ENCODE peak calls at places on chromosomes 1 and 21, in seven cellular contexts. M is left ventricle myocardium inferior; I is spleen; F is CD8-positive, alpha-beta T cell; R is mammary epithelial cell; T is lower lobe of right lung; S is SK-N-SH. C is an unnamed sample. For H3K27me3, the result is how much of the 10 kb centered on the place peaks cover.

GRCh38 chr21:16437586-16437985 is 707.8 kb downstream of the USP25 start:
- DNase-seq in F (no peak), R (no peak), T (no peak), M (no peak), I (no peak), S (no peak), C (no peak)

GRCh38 chr1:46039571-46040052 is 92.8 kb downstream of the PIK3R3 start:
- DNase-seq in I (no peak), F (no peak), S (no peak), R (peak), M (no peak), T (no peak), C (peak)

GRCh38 chr1:92655197-92655801 is 129.6 kb downstream of the EVI5 start:
- DNase-seq in T (no peak), R (no peak), S (no peak), M (no peak), F (no peak), I (no peak), C (no peak)

GRCh38 chr1:235090406-235091069 is 38.1 kb downstream of the TOMM20 start:
- DNase-seq in I (no peak), M (no peak), R (no peak), F (no peak), S (no peak), T (no peak), C (no peak)

GRCh38 chr1:153922076-153922837 is 515 bp downstream of the GATAD2B start:
- DNase-seq in M (peak), F (no peak), T (peak), R (peak), S (peak), I (no peak), C (no peak)

GRCh38 chr1:150809651-150810050 is 1.6 kb upstream of the CTSK start:
- DNase-seq in T (no peak), R (peak), I (no peak), S (no peak), M (no peak), F (no peak), C (no peak)

GRCh38 chr1:183515002-183515689 is 42.8 kb downstream of the SMG7 start:
- DNase-seq in M (no peak), F (no peak), S (no peak), T (no peak), I (no peak), R (peak), C (no peak)

GRCh38 chr1:28062806-28063205 is 25.6 kb downstream of the EYA3 start:
- DNase-seq in I (no peak), R (no peak), S (no peak), F (no peak), M (no peak), T (no peak), C (no peak)

GRCh38 chr1:28456078-28456477 is 49.8 kb upstream of the RCC1 start:
- DNase-seq in T (no peak), R (peak), S (no peak), I (no peak), M (no peak), F (no peak), C (no peak)

GRCh38 chr21:41381731-41382130 is 19.9 kb downstream of the MX2 start:
- DNase-seq in T (no peak), I (no peak), S (no peak), R (no peak), F (no peak), M (no peak), C (no peak)

GRCh38 chr21:41387824-41388223 is 26.0 kb downstream of the MX2 start:
- DNase-seq in F (no peak), T (no peak), R (no peak), S (no peak), I (no peak), M (no peak), C (no peak)

GRCh38 chr21:41390043-41390639 is 28.3 kb downstream of the MX2 start:
- DNase-seq in R (no peak), S (no peak), I (no peak), M (no peak), T (no peak), F (no peak), C (no peak)

GRCh38 chr21:41388259-41388658 is 26.4 kb downstream of the MX2 start:
- DNase-seq in R (no peak), F (no peak), I (no peak), M (no peak), T (no peak), S (no peak), C (no peak)

DNA sequence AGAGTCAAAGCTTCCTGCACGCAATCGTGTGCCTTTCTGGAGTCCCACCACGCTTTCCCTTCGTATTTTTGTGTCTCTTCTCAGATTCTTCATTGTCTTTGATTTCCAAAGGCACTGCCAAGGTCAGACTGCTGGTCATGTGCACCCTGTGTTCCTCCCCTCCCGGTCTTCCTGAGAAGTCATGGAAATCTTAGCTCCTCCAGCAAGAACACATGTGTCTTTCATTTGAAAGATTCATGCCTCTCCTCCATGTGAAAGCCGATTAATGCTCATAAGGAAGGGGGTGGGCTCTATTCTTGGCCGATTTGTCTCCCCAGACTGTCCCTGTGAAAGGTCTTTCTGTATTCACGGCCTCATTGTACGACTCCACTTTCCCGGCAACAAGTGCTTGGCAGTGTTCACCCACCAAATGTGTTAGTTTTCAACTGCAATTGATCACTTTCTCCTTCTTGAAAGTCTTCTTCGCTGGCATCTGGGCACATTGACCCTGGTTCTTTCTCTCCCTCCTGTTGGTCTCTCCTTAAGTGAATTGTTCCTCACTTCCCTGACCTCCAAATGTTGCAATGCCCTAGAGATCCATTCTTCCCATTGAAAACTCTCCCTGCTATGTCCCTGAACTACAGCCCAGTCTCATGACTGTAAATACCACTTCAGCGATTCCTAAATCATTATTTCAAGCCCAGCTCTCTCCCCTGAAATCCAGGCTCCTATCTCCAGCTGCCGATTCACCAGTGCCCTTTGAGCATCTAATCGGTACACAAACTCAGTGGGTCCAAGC is 25.4 kb downstream of the MX2 start:
- DNase-seq in S (no peak), F (no peak), I (no peak), M (no peak), R (no peak), T (no peak), C (no peak)
- H3K4me3 ChIP-seq in S (no peak), F (no peak), I (no peak), M (no peak), R (no peak), T (no peak), C (no peak)

DNA sequence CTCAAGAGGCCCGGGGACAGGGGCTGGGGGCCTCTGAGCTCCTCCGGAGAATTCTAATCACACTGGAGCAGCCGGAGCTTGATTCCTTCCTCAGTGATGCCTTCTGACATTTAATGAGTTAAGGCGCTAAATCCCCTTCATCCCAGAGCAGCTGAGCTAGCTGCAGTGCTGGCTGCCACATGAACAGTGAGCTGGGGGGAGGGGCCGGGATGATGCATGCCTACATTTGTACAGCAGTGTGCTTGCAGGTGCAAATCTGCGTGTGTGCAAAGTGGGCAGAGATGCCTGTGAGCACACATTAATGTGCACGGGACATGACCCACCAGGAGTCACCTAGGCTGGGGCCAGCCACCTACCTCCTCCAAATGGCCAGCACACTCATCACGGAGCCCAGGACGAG is 34.4 kb downstream of the CDCA8 start:
- DNase-seq in S (no peak), I (no peak), F (no peak), T (no peak), M (no peak), R (no peak), C (no peak)
- H3K27me3 ChIP-seq in S (under half), I (under half), F (under half), T (under half), M (half or more), R (under half), C (under half)

GRCh38 chr1:38476111-38476783 is 383.3 kb downstream of the RRAGC start:
- DNase-seq in R (no peak), S (peak), M (no peak), F (no peak), I (peak), T (peak), C (no peak)
- H3K4me3 ChIP-seq in R (no peak), S (no peak), M (peak), F (no peak), I (peak), T (peak), C (no peak)

GRCh38 chr1:245266105-245266504 is 111.3 kb downstream of the KIF26B start:
- DNase-seq in T (no peak), F (no peak), M (no peak), I (no peak), R (no peak), S (no peak), C (no peak)
- H3K27me3 ChIP-seq in T (under half), F (under half), M (under half), I (under half), R (under half), S (under half), C (under half)

DNA sequence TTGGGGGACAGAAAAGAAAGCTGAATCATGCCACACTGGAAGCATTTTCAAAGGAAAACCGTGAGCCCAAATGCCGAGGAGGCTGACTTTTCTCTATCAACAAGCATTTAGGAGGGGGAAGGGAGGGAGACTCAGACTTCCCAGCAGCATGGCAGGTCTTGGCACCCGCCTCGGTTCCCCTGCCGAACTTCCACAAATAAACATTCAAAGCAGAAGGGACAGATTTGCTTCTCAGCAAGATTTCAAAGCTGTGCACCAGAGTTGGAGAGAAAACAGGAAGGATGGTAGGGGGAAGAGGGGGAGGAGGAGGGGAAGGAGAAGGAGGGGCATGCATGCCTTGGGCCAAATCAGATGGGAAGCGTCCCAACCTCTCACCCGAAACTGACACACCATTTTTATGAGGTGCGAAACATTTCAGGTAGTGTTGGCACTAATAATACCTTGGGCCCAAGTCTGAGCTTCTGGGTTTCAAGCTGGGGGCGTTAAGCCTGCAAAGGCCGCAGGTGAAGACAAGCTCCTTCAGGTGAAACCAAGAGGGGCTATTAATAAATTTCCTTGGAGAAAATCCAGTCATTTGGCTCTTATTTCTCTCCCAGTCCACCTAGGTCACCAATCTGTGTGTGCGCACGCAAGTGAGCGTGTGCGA is 26.4 kb downstream of the ABCA4 start:
- DNase-seq in I (no peak), S (no peak), F (no peak), R (no peak), M (peak), T (peak), C (peak)
- H3K4me3 ChIP-seq in I (no peak), S (no peak), F (no peak), R (no peak), M (peak), T (no peak), C (no peak)

GRCh38 chr1:156654700-156655099 is 12.8 kb downstream of the BCAN start:
- DNase-seq in I (no peak), R (no peak), M (no peak), T (no peak), F (no peak), S (no peak), C (no peak)
- H3K27me3 ChIP-seq in I (under half), R (under half), M (half or more), T (under half), F (under half), S (under half), C (under half)

DNA sequence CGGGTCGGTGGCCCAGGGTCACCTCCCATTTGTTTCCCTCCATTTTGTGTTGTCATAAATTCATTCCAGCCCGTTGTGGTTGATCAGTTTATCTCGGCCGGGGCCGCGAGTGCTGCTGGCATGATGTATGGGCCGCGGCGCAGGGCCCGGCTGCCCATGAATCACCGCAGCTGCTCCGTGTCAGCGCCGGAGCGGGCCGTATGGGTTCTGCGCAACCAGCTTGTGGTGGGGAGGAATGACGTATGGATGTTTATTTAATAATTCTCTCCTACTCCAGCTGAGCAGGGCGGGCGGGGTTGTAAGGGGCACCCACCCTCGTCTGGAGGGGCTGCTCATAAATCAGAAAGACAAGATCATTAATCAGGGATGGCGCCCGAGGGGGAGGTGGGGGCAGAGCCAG is 28.0 kb downstream of the TMEM53 start:
- DNase-seq in F (no peak), S (no peak), R (no peak), M (no peak), T (no peak), I (no peak), C (no peak)
- H3K4me3 ChIP-seq in F (no peak), S (no peak), R (no peak), M (no peak), T (no peak), I (no peak), C (no peak)

GRCh38 chr1:159168043-159168442 is 3.4 kb upstream of the CADM3 start:
- DNase-seq in F (no peak), T (no peak), I (no peak), S (no peak), R (no peak), M (no peak), C (no peak)
- H3K27me3 ChIP-seq in F (under half), T (under half), I (under half), S (under half), R (under half), M (half or more), C (under half)